ENCODE peak calls at places on chromosomes 4 and X, in six cellular contexts. V, I, N, K, W and G are unnamed samples.

GRCh38 chrX:47234583-47234982 is 1.8 kb downstream of the USP11 start:
- DNase-seq in V (no peak), I (no peak), N (no peak), K (peak; percentile 52), W (no peak), G (no peak)

GRCh38 chr4:182645511-182645910 is 271.7 kb downstream of the DCTD start:
- DNase-seq in V (no peak), I (no peak), N (no peak), K (no peak), W (no peak), G (no peak)

GRCh38 chr4:151049430-151049884 is 34.4 kb upstream of the LRBA start:
- DNase-seq in V (peak; percentile 77), I (no peak), N (no peak), K (no peak), W (peak; percentile 93), G (peak; percentile 93)

GRCh38 chrX:23773601-23774175 is 9.3 kb upstream of the SAT1 start:
- DNase-seq in V (no peak), I (peak; percentile 20), N (no peak), K (no peak), W (no peak), G (no peak)

GRCh38 chr4:16516796-16517413 is 290.6 kb upstream of the TAPT1 start:
- DNase-seq in V (peak; percentile 13), I (peak; percentile 63), N (no peak), K (peak; percentile 85), W (no peak), G (peak; percentile 69)

GRCh38 chrX:42797646-42798045 is 19.7 kb upstream of the PPP1R2C start:
- DNase-seq in V (no peak), I (peak; percentile 29), N (no peak), K (no peak), W (no peak), G (peak; percentile 10)

GRCh38 chr4:55547461-55547770 is 707 bp upstream of the CLOCK start:
- DNase-seq in V (no peak), I (no peak), N (no peak), K (no peak), W (no peak), G (no peak)

GRCh38 chr4:185142911-185143595 is at the start of gene SLC25A4:
- DNase-seq in V (no peak), I (peak; percentile 77), N (peak; percentile 89), K (peak; percentile 62), W (peak; percentile 91), G (peak; percentile 91)

GRCh38 chrX:21612154-21612553 is 46.0 kb downstream of the KLHL34 start:
- DNase-seq in V (no peak), I (no peak), N (no peak), K (no peak), W (no peak), G (no peak)

GRCh38 chrX:109847257-109848187 is 114.5 kb upstream of the ACSL4 start:
- DNase-seq in V (no peak), I (peak; percentile 88), N (no peak), K (peak; percentile 90), W (no peak), G (peak; percentile 40)
- H2AK5ac ChIP-seq in V (no peak overlapping the region), I (no peak overlapping the region), N (no peak overlapping the region), K (peak overlapping the region; percentile 3), W (no peak overlapping the region), G (no peak overlapping the region)

GRCh38 chr4:38523054-38523453 is 140.9 kb upstream of the KLF3 start:
- DNase-seq in V (no peak), I (no peak), N (no peak), K (no peak), W (no peak), G (no peak)

GRCh38 chr4:38519671-38520070 is 144.3 kb upstream of the KLF3 start:
- DNase-seq in V (no peak), I (no peak), N (no peak), K (no peak), W (no peak), G (no peak)

GRCh38 chr4:38526412-38526811 is 137.6 kb upstream of the KLF3 start:
- DNase-seq in V (no peak), I (no peak), N (no peak), K (no peak), W (no peak), G (no peak)

GRCh38 chr4:38529189-38530115 is 134.5 kb upstream of the KLF3 start:
- DNase-seq in V (no peak), I (no peak), N (no peak), K (no peak), W (no peak), G (peak; percentile 15)

GRCh38 chr4:38523524-38524448 is 140.2 kb upstream of the KLF3 start:
- DNase-seq in V (no peak), I (no peak), N (no peak), K (no peak), W (no peak), G (no peak)
- H3K9ac ChIP-seq in V (no peak overlapping the region), I (no peak overlapping the region), N (no peak overlapping the region), K (no peak overlapping the region), W (no peak overlapping the region), G (no peak overlapping the region)

GRCh38 chr4:110184791-110185155 is 13.6 kb downstream of the ELOVL6 start:
- DNase-seq in V (no peak), I (no peak), N (no peak), K (no peak), W (no peak), G (no peak)

GRCh38 chr4:110188113-110188512 is 10.3 kb downstream of the ELOVL6 start:
- DNase-seq in V (no peak), I (no peak), N (no peak), K (no peak), W (no peak), G (no peak)

GRCh38 chr4:110183058-110183457 is 15.4 kb downstream of the ELOVL6 start:
- DNase-seq in V (no peak), I (no peak), N (no peak), K (no peak), W (no peak), G (no peak)

GRCh38 chr4:110184124-110184790 is 14.2 kb downstream of the ELOVL6 start:
- DNase-seq in V (peak; percentile 39), I (no peak), N (no peak), K (no peak), W (no peak), G (peak; percentile 92)

DNA sequence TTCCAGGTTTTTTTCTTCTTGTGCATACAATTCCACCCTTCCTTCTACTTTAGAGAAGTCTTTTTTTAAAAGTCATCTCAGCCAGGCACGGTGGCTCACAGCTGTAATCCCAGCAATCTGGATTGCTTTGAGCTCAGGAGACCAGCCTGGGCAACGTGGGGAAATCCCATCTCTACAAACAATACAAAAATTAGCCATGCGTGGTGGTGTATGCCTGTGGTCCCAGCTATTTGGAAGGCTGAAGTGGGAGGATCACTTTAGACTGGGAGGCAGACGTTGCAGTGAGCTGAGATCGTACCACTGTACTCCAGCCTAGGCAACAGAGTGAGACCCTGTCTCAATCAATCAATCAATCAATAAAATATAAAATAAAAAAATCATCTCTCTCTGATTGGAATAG is 14.8 kb downstream of the ELOVL6 start:
- DNase-seq in V (no peak), I (no peak), N (no peak), K (no peak), W (no peak), G (peak; percentile 48)
- H2AK5ac ChIP-seq in V (no peak overlapping the region), I (no peak overlapping the region), N (no peak overlapping the region), K (no peak overlapping the region), W (no peak overlapping the region), G (no peak overlapping the region)

GRCh38 chr4:86593726-86594558 is at the start of gene PTPN13:
- DNase-seq in V (peak; percentile 99), I (peak; percentile 99), N (peak; percentile 100), K (peak; percentile 98), W (peak; percentile 100), G (peak; percentile 100)
- H3K9ac ChIP-seq in V (peak within 1 kb of the TSS; percentile 83), I (peak within 1 kb of the TSS; percentile 93), N (peak within 1 kb of the TSS; percentile 93), K (peak within 1 kb of the TSS; percentile 87), W (peak within 1 kb of the TSS; percentile 73), G (peak within 1 kb of the TSS; percentile 79)

GRCh38 chr4:70994387-70995099 is 1.1 kb downstream of the DCK start:
- DNase-seq in V (no peak), I (no peak), N (no peak), K (no peak), W (no peak), G (no peak)

GRCh38 chr4:70992354-70992753 is 1.1 kb upstream of the DCK start:
- DNase-seq in V (no peak), I (no peak), N (no peak), K (no peak), W (peak; percentile 59), G (peak; percentile 52)

GRCh38 chr4:70994069-70994366 is 569 bp downstream of the DCK start:
- DNase-seq in V (no peak), I (no peak), N (no peak), K (no peak), W (no peak), G (no peak)

GRCh38 chr4:70991596-70991995 is 1.9 kb upstream of the DCK start:
- DNase-seq in V (no peak), I (no peak), N (no peak), K (no peak), W (no peak), G (peak; percentile 18)

DNA sequence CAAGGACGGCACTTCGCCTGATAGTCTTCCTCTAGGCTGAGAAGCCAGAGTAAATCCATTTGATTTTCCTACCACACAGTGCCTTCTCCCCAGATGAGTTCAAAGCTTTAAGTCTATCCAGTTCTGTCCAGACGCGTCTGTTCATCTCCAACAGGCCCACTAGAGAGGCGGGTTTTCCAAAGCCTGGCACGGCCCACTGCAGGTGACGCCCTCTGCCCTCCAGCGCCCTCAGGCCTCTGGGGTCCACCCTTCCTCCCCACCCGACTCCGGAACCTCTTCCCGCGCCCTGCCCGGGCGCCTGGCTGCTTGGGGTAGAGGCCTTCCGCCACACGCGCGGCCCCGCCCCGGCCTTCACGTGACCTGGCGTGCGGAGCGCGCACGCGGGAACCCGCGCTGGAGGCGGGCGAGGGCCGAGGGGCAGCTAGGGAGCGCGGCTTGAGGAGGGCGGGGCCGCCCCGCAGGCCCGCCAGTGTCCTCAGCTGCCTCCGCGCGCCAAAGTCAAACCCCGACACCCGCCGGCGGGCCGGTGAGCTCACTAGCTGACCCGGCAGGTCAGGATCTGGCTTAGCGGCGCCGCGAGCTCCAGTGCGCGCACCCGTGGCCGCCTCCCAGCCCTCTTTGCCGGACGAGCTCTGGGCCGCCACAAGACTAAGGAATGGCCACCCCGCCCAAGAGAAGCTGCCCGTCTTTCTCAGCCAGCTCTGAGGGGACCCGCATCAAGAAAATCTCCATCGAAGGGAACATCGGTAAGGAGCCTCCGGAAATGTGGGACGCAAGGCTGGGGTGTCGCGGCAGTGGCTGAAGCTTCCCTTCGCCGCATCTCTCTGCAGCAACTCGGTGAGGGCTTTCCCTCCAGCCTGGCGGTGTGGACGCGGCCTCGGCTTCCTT is at the start of gene DCK:
- DNase-seq in V (peak; percentile 84), I (peak; percentile 87), N (peak; percentile 89), K (peak; percentile 90), W (peak; percentile 92), G (peak; percentile 96)
- H2AK5ac ChIP-seq in V (no peak within 1 kb of the TSS), I (peak within 1 kb of the TSS; percentile 15), N (peak within 1 kb of the TSS; percentile 75), K (peak within 1 kb of the TSS; percentile 92), W (no peak within 1 kb of the TSS), G (peak within 1 kb of the TSS; percentile 25)

DNA sequence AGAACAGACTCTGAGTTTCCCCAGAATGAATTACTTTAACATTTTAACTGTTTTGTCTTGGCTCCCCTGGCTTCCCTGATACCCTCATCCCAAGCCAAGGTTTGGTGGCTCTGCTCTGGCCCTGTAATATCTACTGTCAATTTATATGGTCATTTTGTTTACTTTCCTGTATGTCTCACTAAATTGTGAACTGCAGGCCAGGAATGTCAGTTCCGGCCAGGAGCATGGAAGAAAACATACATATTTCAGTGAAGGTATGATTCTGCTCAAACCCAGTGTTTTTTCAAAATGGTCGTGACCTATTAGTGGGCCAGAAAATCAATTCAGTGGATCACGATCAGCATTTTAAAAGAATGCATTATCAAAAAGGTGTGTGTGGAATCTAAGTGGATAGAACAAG is 1.2 kb downstream of the RPGR start:
- DNase-seq in V (no peak), I (peak; percentile 2), N (no peak), K (no peak), W (no peak), G (no peak)
- H3K9ac ChIP-seq in V (no peak overlapping the region), I (peak overlapping the region; percentile 95), N (no peak overlapping the region), K (peak overlapping the region; percentile 16), W (peak overlapping the region; percentile 2), G (no peak overlapping the region)

GRCh38 chrX:78103656-78104446 is at the start of gene PGK1:
- DNase-seq in V (peak; percentile 89), I (peak; percentile 97), N (peak; percentile 87), K (peak; percentile 97), W (peak; percentile 96), G (peak; percentile 98)
- H2AK5ac ChIP-seq in V (no peak within 1 kb of the TSS), I (no peak within 1 kb of the TSS), N (no peak within 1 kb of the TSS), K (peak within 1 kb of the TSS; percentile 88), W (no peak within 1 kb of the TSS), G (no peak within 1 kb of the TSS)